ENCODE peak calls at places on chromosomes 3 and 15, in seven cellular contexts. B is IMR-90, P is H1, M is H9, A is trophoblast cell, U is mesenchymal stem cell, J is mesendoderm. F is an unnamed sample.

GRCh38 chr3:51384145-51384729 is 854 bp upstream of the MANF start:
- DNase-seq in B (no peak), P (no peak), M (no peak), A (no peak), U (no peak), J (peak), F (no peak)

GRCh38 chr3:17742092-17742836 is at the start of gene TBC1D5:
- DNase-seq in B (peak), P (peak), M (peak), A (peak), U (peak), J (peak), F (peak)

GRCh38 chr3:133853925-133854227 is 41.8 kb downstream of the RAB6B start:
- DNase-seq in B (no peak), P (no peak), M (no peak), A (no peak), U (no peak), J (no peak), F (no peak)

GRCh38 chr3:188367741-188368140 is 213.8 kb downstream of the LPP start:
- DNase-seq in B (no peak), P (no peak), M (no peak), A (no peak), U (no peak), J (no peak), F (no peak)

GRCh38 chr3:123143669-123144411 is 57.9 kb upstream of the SEC22A start:
- DNase-seq in B (peak), P (peak), M (peak), A (peak), U (no peak), J (peak), F (no peak)

GRCh38 chr3:46946856-46947544 is 29.5 kb downstream of the CCDC12 start:
- DNase-seq in B (peak), P (no peak), M (no peak), A (peak), U (peak), J (no peak), F (no peak)

GRCh38 chr3:127688416-127689265 is 15.9 kb downstream of the ABTB1 start:
- DNase-seq in B (peak), P (no peak), M (peak), A (no peak), U (peak), J (no peak), F (no peak)

GRCh38 chr3:153182491-153182890 is 20.5 kb downstream of the RAP2B start:
- DNase-seq in B (no peak), P (no peak), M (no peak), A (no peak), U (no peak), J (no peak), F (no peak)

GRCh38 chr15:67835349-67836133 is 4.3 kb downstream of the RNU6-1 start:
- DNase-seq in B (no peak), P (no peak), M (peak), A (no peak), U (no peak), J (peak), F (no peak)

GRCh38 chr15:57440799-57441198 is 64.5 kb downstream of the CGNL1 start:
- DNase-seq in B (peak), P (no peak), M (no peak), A (peak), U (peak), J (peak), F (no peak)

GRCh38 chr3:64344721-64345207 is 119.5 kb upstream of the PRICKLE2 start:
- DNase-seq in B (peak), P (peak), M (peak), A (peak), U (peak), J (peak), F (no peak)

GRCh38 chr15:69500339-69500738 is 47.7 kb downstream of the RPLP1 start:
- DNase-seq in B (no peak), P (no peak), M (no peak), A (no peak), U (no peak), J (no peak), F (no peak)

GRCh38 chr3:134392336-134392983 is 18.2 kb upstream of the AMOTL2 start:
- DNase-seq in B (peak), P (no peak), M (no peak), A (no peak), U (no peak), J (no peak), F (no peak)

GRCh38 chr3:140459462-140459861 is 218.4 kb upstream of the TRIM42 start:
- DNase-seq in B (no peak), P (no peak), M (no peak), A (no peak), U (no peak), J (no peak), F (no peak)

GRCh38 chr3:140467104-140467577 is 210.7 kb upstream of the TRIM42 start:
- DNase-seq in B (no peak), P (no peak), M (no peak), A (peak), U (peak), J (peak), F (peak)

GRCh38 chr3:140465988-140466387 is 211.9 kb upstream of the TRIM42 start:
- DNase-seq in B (no peak), P (no peak), M (no peak), A (no peak), U (no peak), J (no peak), F (no peak)

GRCh38 chr3:140466535-140466934 is 211.3 kb upstream of the TRIM42 start:
- DNase-seq in B (no peak), P (no peak), M (no peak), A (no peak), U (no peak), J (no peak), F (no peak)

DNA sequence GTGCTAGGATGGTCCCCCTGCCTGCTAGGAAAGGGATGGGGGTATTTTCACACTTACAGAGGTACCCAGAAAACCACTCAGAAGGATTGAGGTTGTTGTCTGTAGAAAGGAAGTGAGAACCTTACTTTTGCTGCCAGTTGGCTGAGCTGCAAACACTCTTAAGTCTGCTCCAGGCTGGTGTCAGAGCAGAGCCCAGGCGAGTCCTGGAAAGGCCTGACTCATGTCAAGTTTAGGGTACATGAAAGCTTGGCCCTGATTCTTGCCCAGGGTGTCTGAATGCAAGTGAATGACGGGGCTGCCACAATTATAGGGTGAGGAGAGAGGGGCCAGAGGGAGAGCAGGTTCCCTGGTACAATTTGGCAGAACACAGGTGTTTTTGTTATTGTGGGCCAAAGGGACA is 214.5 kb upstream of the TRIM42 start:
- DNase-seq in B (no peak), P (no peak), M (no peak), A (no peak), U (no peak), J (no peak), F (no peak)
- H2BK5ac ChIP-seq in B (no peak), P (no peak), M (no peak), A (no peak), U (no peak), J (no peak), F (no peak)

DNA sequence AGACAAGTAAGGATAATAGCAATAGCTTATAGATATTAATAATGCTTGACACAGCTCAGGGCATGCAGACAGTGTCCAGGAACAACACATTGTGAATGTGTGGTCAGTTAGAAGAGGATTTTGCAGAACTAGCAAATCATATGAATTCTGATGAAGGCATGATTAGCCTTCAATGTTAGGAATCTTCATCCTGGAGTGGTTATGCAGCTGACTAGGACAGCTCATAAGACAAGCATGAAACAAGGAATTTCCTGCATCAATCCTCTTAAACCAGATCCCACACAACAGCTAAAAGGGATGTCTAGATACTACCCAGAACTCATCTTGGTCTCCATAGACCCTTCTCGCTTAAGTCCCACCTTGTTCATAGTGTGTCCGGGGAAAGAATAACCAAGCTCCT is 499.0 kb upstream of the ATP11B start:
- DNase-seq in B (no peak), P (no peak), M (no peak), A (no peak), U (peak), J (no peak), F (no peak)
- H2BK5ac ChIP-seq in B (no peak), P (no peak), M (no peak), A (no peak), U (no peak), J (no peak), F (no peak)

GRCh38 chr3:150970665-150971327 is 1.7 kb downstream of the CLRN1 start:
- DNase-seq in B (peak), P (no peak), M (no peak), A (no peak), U (peak), J (peak), F (no peak)

GRCh38 chr3:150972379-150972985 is at the start of gene CLRN1:
- DNase-seq in B (no peak), P (no peak), M (peak), A (no peak), U (no peak), J (peak), F (no peak)

GRCh38 chr3:150975992-150976368 is 3.5 kb upstream of the CLRN1 start:
- DNase-seq in B (no peak), P (no peak), M (no peak), A (no peak), U (no peak), J (no peak), F (no peak)

DNA sequence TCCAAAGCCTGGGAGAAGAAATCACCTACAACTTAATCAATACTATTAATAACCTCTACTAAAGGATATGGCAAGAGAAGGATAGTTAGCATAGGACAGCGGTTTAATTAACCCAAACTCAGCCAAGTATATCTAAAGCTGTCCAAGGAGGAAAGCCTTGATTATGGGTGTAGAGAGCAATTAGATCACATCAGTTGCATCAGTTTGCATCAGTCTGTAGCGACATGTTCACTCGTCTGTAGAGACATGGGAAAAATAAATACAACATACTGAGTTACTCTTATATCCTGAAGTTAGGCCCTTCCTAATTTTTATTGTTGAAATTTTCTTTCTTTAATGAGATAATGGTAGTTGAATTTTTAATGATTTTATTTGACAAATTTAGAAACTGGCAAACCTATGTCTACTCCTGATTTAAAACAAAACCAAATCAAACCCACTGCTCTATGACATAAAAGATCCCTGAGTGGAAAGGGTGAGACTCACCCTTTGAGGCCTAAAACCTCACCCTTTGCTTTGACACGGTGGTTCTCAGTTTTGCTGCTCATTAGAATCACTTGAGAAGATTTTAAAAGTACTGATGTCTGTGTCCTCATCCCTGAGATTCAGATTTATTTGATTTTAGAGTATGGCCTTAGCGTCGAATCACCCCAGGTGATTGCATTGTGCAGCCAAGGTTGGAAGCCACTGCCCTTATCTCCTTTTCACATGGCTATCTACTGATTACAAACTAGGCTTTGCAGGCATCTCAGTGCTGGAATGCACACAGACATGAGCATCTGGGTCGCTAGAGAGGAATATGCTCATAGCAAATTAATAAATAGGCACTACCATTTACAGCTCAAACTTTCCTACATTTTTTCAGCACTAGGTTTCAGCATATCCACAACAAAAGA is 2.8 kb upstream of the CLRN1 start:
- DNase-seq in B (no peak), P (no peak), M (no peak), A (peak), U (no peak), J (peak), F (no peak)
- H2BK5ac ChIP-seq in B (no peak), P (peak), M (no peak), A (no peak), U (no peak), J (no peak), F (no peak)

DNA sequence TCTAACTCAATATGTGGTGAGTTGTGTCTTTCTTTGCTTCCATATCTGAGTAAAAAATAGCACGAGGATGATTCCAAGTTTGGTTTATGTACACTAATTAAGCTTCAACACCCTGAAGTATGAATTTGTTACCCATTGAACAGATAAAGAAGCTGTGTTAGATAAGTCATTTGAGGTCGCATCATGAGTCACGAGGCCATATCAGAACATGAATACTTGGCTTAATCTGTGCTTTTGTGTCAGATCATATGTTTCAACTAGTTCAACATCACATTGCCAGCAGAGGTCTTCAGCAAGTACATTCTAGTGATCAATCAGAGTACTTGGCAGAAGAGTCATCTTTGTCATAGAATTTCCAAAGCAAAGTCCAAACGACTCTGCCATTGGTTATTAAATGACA is 26.3 kb upstream of the MITF start:
- DNase-seq in B (no peak), P (no peak), M (no peak), A (no peak), U (no peak), J (no peak), F (no peak)
- H2BK5ac ChIP-seq in B (no peak), P (no peak), M (no peak), A (no peak), U (no peak), J (no peak), F (no peak)

GRCh38 chr3:168860592-168860991 is 764.9 kb upstream of the GOLIM4 start:
- DNase-seq in B (no peak), P (no peak), M (no peak), A (no peak), U (no peak), J (no peak), F (no peak)

GRCh38 chr3:168864107-168865021 is 768.6 kb upstream of the GOLIM4 start:
- DNase-seq in B (no peak), P (no peak), M (no peak), A (no peak), U (no peak), J (no peak), F (no peak)

GRCh38 chr3:168862466-168862865 is 766.7 kb upstream of the GOLIM4 start:
- DNase-seq in B (no peak), P (no peak), M (no peak), A (no peak), U (no peak), J (no peak), F (no peak)

GRCh38 chr3:168863561-168863960 is 767.8 kb upstream of the GOLIM4 start:
- DNase-seq in B (peak), P (no peak), M (no peak), A (no peak), U (no peak), J (no peak), F (no peak)

DNA sequence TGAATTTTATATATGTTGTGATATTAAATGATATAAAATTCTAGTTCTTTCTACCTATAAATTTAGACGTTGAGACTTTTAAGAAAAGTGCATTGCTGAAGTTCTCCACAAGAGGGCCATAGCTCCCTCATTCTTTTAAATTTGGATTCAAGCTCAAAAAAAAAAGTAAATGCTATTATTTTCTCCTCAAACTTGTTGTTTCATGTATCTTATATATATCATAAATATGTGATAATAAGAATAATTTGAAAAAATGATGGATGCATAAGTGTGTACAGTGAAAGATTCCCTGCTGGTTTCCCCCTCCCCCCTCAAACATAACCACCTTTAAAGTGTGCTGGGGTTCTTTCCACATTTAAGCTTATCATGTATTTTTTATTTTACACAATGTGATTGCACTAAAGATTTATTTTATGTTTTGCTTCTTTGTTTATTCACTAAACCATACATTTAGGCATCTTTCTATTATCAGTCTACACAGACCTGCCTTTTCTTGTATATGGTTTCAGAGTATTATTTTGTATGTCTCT is 769.4 kb upstream of the GOLIM4 start:
- DNase-seq in B (peak), P (no peak), M (no peak), A (peak), U (peak), J (peak), F (peak)
- H2BK5ac ChIP-seq in B (no peak), P (no peak), M (no peak), A (no peak), U (no peak), J (no peak), F (no peak)

GRCh38 chr3:142777927-142778326 is 54.1 kb downstream of the TRPC1 start:
- DNase-seq in B (no peak), P (no peak), M (no peak), A (no peak), U (no peak), J (peak), F (no peak)
- H2BK5ac ChIP-seq in B (no peak), P (no peak), M (no peak), A (no peak), U (no peak), J (no peak), F (no peak)

F was measured in neuronal stem cell.